ENCODE peak calls at places on chromosome 18, in six cellular contexts. C is IMR-90, V is heart right ventricle, T is BE2C, Y is AG04449, W is A673. U is an unnamed sample.

GRCh38 chr18:57088883-57089282 is 58.0 kb upstream of the BOD1L2 start:
- DNase-seq in V (no peak), C (no peak), W (no peak), T (peak; percentile 32), Y (no peak), U (no peak)

GRCh38 chr18:54692463-54692862 is 101.4 kb downstream of the DYNAP start:
- DNase-seq in V (no peak), Y (no peak), W (no peak), C (no peak), T (no peak), U (no peak)

GRCh38 chr18:11906181-11906580 is 1.9 kb downstream of the MPPE1 start:
- DNase-seq in V (no peak), T (no peak), W (no peak), Y (no peak), C (no peak), U (no peak)

GRCh38 chr18:55390898-55391297 is 197.1 kb downstream of the TCF4 start:
- DNase-seq in T (no peak), V (no peak), C (no peak), Y (no peak), W (no peak), U (no peak)

GRCh38 chr18:21000667-21001066 is 110.9 kb downstream of the ROCK1 start:
- DNase-seq in W (no peak), T (no peak), Y (no peak), V (no peak), C (peak; percentile 32), U (no peak)

GRCh38 chr18:3067213-3068118 is 54.5 kb upstream of the LPIN2 start:
- DNase-seq in C (no peak), W (no peak), V (no peak), Y (no peak), T (no peak), U (no peak)

GRCh38 chr18:79211844-79212243 is 142.7 kb downstream of the ATP9B start:
- DNase-seq in T (no peak), Y (no peak), V (no peak), C (peak; percentile 22), W (peak; percentile 29), U (no peak)

GRCh38 chr18:37565985-37566478 is 434 bp upstream of the CELF4 start:
- DNase-seq in C (peak; percentile 5), W (peak; percentile 27), Y (no peak), T (peak; percentile 75), V (peak; percentile 61), U (no peak)

GRCh38 chr18:48802543-48803428 is 148.0 kb downstream of the SMAD7 start:
- DNase-seq in T (no peak), W (no peak), C (no peak), Y (no peak), V (no peak), U (no peak)

GRCh38 chr18:6960656-6961055 is 156.9 kb downstream of the LAMA1 start:
- DNase-seq in V (no peak), W (no peak), Y (peak; percentile 21), T (no peak), C (peak; percentile 65), U (peak; percentile 56)

GRCh38 chr18:80247403-80247916 is at the start of gene PARD6G:
- DNase-seq in V (peak; percentile 87), C (peak; percentile 60), T (peak; percentile 79), W (peak; percentile 76), Y (no peak), U (no peak)

GRCh38 chr18:39969813-39970494 is 1985.1 kb upstream of the PIK3C3 start:
- DNase-seq in C (no peak), Y (no peak), W (peak; percentile 2), T (no peak), V (no peak), U (no peak)

GRCh38 chr18:67232406-67232805 is 284.1 kb downstream of the DSEL start:
- DNase-seq in Y (no peak), V (no peak), C (peak; percentile 62), W (peak; percentile 87), T (no peak), U (no peak)

GRCh38 chr18:77899972-77900754 is 650.5 kb downstream of the GALR1 start:
- DNase-seq in W (peak; percentile 41), V (peak; percentile 34), T (peak; percentile 33), C (no peak), Y (no peak), U (no peak)

GRCh38 chr18:53950545-53950944 is 273.9 kb downstream of the MBD2 start:
- DNase-seq in C (no peak), T (no peak), W (no peak), V (no peak), Y (no peak), U (no peak)

GRCh38 chr18:58263733-58264469 is 219.9 kb downstream of the NEDD4L start:
- DNase-seq in C (peak; percentile 21), W (no peak), V (no peak), T (no peak), Y (no peak), U (no peak)

GRCh38 chr18:55337153-55337552 is 250.8 kb downstream of the TCF4 start:
- DNase-seq in V (no peak), T (no peak), Y (no peak), C (no peak), W (no peak), U (no peak)

GRCh38 chr18:13217466-13217961 is 1.0 kb upstream of the LDLRAD4 start:
- DNase-seq in T (peak; percentile 49), C (peak; percentile 3), V (peak; percentile 80), Y (no peak), W (peak; percentile 48), U (no peak)

GRCh38 chr18:13548944-13549878 is 177.1 kb downstream of the FAM210A start:
- DNase-seq in V (no peak), C (no peak), T (no peak), Y (no peak), W (no peak), U (no peak)

GRCh38 chr18:23337599-23338444 is 115.3 kb upstream of the RIOK3 start:
- DNase-seq in C (peak; percentile 79), V (no peak), T (peak; percentile 20), W (peak; percentile 47), Y (no peak), U (no peak)

GRCh38 chr18:3478262-3478978 is 28.4 kb downstream of the TGIF1 start:
- DNase-seq in C (no peak), T (no peak), W (no peak), Y (no peak), V (no peak), U (no peak)

GRCh38 chr18:9104244-9104901 is 1.9 kb downstream of the NDUFV2 start:
- DNase-seq in C (no peak), W (no peak), V (no peak), Y (no peak), T (no peak), U (no peak)

GRCh38 chr18:48488388-48488850 is 50.4 kb upstream of the CTIF start:
- DNase-seq in T (peak; percentile 47), V (peak; percentile 63), Y (peak; percentile 73), W (peak; percentile 72), C (peak; percentile 93), U (peak; percentile 68)

GRCh38 chr18:21004721-21005120 is 106.9 kb downstream of the ROCK1 start:
- DNase-seq in V (no peak), W (peak; percentile 31), C (peak; percentile 86), Y (peak; percentile 82), T (no peak), U (peak; percentile 64)

GRCh38 chr18:22311301-22311700 is 106.4 kb downstream of the CTAGE1 start:
- DNase-seq in T (no peak), W (no peak), Y (no peak), C (peak; percentile 83), V (no peak), U (no peak)

GRCh38 chr18:74497308-74497640 is 1.1 kb downstream of the CNDP2 start:
- DNase-seq in V (no peak), Y (no peak), W (no peak), T (no peak), C (no peak), U (no peak)

GRCh38 chr18:74496508-74497307 is 545 bp downstream of the CNDP2 start:
- DNase-seq in C (peak; percentile 42), V (peak; percentile 76), Y (no peak), W (peak; percentile 26), T (peak; percentile 58), U (no peak)

GRCh38 chr18:74498712-74499629 is 2.8 kb downstream of the CNDP2 start:
- DNase-seq in W (no peak), Y (no peak), C (no peak), V (peak; percentile 46), T (no peak), U (no peak)

GRCh38 chr18:74499633-74500032 is 3.5 kb downstream of the CNDP2 start:
- DNase-seq in W (no peak), Y (no peak), T (no peak), V (peak; percentile 37), C (no peak), U (no peak)

DNA sequence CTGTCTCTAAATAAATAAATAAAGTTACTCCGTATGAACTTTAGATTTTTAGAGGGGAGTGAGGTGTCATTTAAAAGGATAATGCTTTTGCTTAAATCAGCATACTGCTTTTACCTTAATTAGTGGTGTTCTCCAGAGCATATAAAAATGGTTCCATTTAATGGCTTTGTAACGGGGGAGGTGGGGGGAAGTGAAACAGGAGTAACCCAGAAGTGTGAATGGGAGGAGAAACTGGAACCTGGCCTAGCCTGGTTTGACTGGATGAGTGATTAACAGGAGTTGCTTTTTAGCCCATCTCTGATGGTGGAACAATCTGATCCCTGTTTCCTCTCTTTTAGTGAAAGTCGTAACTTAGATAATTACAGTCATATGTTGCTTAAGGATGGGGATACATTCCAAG is 1.6 kb downstream of the CNDP2 start:
- DNase-seq in V (no peak), Y (no peak), T (no peak), C (no peak), W (no peak), U (no peak)
- H3K4me3 ChIP-seq in V (no peak overlapping the region), Y (no peak overlapping the region), T (no peak overlapping the region), C (no peak overlapping the region), W (no peak overlapping the region), U (no peak overlapping the region)

DNA sequence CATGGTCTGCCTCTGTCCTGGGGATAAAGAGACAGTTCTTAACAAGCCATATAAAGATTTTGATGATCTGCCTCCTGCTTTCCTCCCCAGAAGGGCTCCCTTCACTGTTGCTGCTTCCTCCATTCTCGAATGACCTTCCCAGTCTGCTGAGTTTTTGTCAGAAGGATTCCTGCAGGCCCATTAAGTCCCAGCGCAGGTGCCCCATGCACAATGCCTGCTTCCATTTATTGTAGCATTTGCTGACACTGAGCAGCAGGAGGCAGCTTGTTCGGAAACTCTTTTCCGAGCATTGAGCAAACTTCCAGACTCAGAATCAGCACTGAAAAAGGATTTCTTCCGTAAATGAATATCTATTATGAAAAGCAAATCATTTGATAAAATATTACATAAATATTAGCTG is 110.3 kb downstream of the DTNA start:
- DNase-seq in Y (no peak), W (no peak), T (no peak), V (no peak), C (no peak), U (no peak)
- TF ChIP-seq CTCF in Y (no peak), W (no peak), T (no peak), V (no peak), C (no peak), U (no peak)

DNA sequence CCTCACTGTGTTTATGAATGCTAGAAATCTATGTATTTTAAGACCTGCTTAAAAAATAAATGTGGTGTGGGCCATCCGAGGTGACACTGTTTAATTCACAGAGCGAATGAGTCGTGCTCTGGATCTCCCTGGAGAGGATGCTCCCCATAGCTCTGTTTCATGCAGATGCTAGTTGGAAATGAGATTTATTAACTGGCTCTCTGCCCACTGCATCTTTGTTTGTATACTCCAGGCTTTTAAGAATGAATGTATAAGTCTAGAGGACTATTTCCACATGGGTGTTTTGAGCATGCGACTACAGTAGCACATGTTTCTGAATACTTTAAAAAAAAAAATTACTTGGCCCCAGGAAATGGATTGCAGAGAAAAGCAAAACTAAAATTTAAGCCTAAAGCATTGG is 3.9 kb downstream of the MAPRE2 start:
- DNase-seq in W (peak; percentile 54), C (peak; percentile 63), Y (no peak), V (no peak), T (peak; percentile 40), U (no peak)
- H3K4me3 ChIP-seq in W (no peak overlapping the region), C (no peak overlapping the region), Y (no peak overlapping the region), V (peak overlapping the region; percentile 15), T (peak overlapping the region; percentile 21), U (no peak overlapping the region)

GRCh38 chr18:500230-500555 is 308 bp downstream of the COLEC12 start:
- DNase-seq in V (no peak), C (no peak), W (no peak), Y (no peak), T (no peak), U (no peak)
- TF ChIP-seq CTCF in V (no peak), C (no peak), W (peak; percentile 13), Y (peak; percentile 17), T (no peak), U (peak; percentile 10)